ENCODE peak calls at places on chromosome 2, in five cellular contexts. I is cardiac muscle cell, O is breast epithelium, R is dorsolateral prefrontal cortex, U is K562. G is an unnamed sample.

GRCh38 chr2:128304715-128305554 is 13.7 kb downstream of the HS6ST1 start:
- DNase-seq in I (peak), O (peak), R (no peak), U (peak), G (no peak)

GRCh38 chr2:23495661-23496114 is 110.7 kb downstream of the KLHL29 start:
- DNase-seq in I (no peak), O (no peak), R (no peak), U (no peak), G (no peak)

GRCh38 chr2:190759749-190760213 is 110.9 kb downstream of the NAB1 start:
- DNase-seq in I (no peak), O (no peak), R (no peak), U (peak), G (no peak)

GRCh38 chr2:170967553-170967952 is 38.5 kb downstream of the GORASP2 start:
- DNase-seq in I (no peak), O (no peak), R (no peak), U (no peak), G (no peak)

GRCh38 chr2:232389327-232389726 is 10.8 kb downstream of the ALPP start:
- DNase-seq in I (no peak), O (no peak), R (no peak), U (no peak), G (no peak)

GRCh38 chr2:235976956-235977355 is 191.2 kb downstream of the GBX2 start:
- DNase-seq in I (no peak), O (no peak), R (no peak), U (no peak), G (no peak)

GRCh38 chr2:171244970-171245782 is 84.5 kb upstream of the TLK1 start:
- DNase-seq in I (no peak), O (no peak), R (no peak), U (peak), G (no peak)

GRCh38 chr2:88181511-88181910 is 11.4 kb downstream of the THNSL2 start:
- DNase-seq in I (no peak), O (no peak), R (no peak), U (no peak), G (no peak)

GRCh38 chr2:219508933-219509779 is 5.1 kb upstream of the ASIC4 start:
- DNase-seq in I (no peak), O (no peak), R (no peak), U (no peak), G (no peak)

GRCh38 chr2:182521453-182522427 is 94.9 kb upstream of the PDE1A start:
- DNase-seq in I (no peak), O (no peak), R (no peak), U (no peak), G (no peak)

GRCh38 chr2:54666131-54666637 is 57.3 kb upstream of the EML6 start:
- DNase-seq in I (no peak), O (peak), R (no peak), U (no peak), G (no peak)

GRCh38 chr2:18701981-18702380 is 112.6 kb upstream of the NT5C1B start:
- DNase-seq in I (no peak), O (no peak), R (no peak), U (no peak), G (no peak)

GRCh38 chr2:19109521-19109920 is 248.9 kb downstream of the OSR1 start:
- DNase-seq in I (no peak), O (peak), R (no peak), U (no peak), G (no peak)

GRCh38 chr2:233772583-233772982 is 5.5 kb upstream of the MROH2A start:
- DNase-seq in I (no peak), O (no peak), R (no peak), U (no peak), G (no peak)

GRCh38 chr2:171319164-171319810 is 114.5 kb downstream of the METTL8 start:
- DNase-seq in I (no peak), O (no peak), R (no peak), U (no peak), G (no peak)

GRCh38 chr2:16508061-16508851 is 157.4 kb downstream of the CYRIA start:
- DNase-seq in I (peak), O (no peak), R (peak), U (peak), G (peak)

GRCh38 chr2:106337963-106338515 is 130.2 kb downstream of the RGPD3 start:
- DNase-seq in I (no peak), O (no peak), R (no peak), U (no peak), G (no peak)

GRCh38 chr2:114405486-114406250 is 36.8 kb upstream of the DPP10 start:
- DNase-seq in I (no peak), O (no peak), R (no peak), U (no peak), G (no peak)

GRCh38 chr2:181755181-181755580 is 74.9 kb upstream of the NEUROD1 start:
- DNase-seq in I (no peak), O (no peak), R (no peak), U (no peak), G (no peak)

GRCh38 chr2:218839893-218840292 is 8.3 kb upstream of the PRKAG3 start:
- DNase-seq in I (no peak), O (no peak), R (no peak), U (no peak), G (no peak)

GRCh38 chr2:238635637-238636036 is 208.9 kb downstream of the ASB1 start:
- DNase-seq in I (no peak), O (peak), R (no peak), U (no peak), G (no peak)

GRCh38 chr2:196473617-196474016 is 165.9 kb upstream of the CCDC150 start:
- DNase-seq in I (peak), O (no peak), R (no peak), U (no peak), G (no peak)

DNA sequence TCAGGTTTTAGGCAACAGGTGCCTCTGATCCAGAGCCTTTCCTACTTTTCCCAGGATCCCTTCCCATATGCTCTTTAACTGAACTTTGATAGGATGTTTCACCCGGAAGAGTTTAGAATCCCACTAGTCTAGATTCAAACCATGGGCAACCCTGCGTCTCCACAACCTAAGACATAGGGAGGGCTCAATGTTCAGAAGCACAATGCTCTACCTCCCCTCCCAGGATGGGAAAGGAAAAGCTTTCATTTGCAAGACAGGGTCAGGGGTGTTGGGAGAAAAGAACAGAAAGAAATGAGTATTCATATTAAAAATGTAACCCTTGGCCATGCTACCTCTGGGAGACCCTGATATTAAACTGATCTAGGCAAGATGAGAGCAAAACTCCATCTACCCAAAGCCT is 230.4 kb downstream of the MREG start:
- DNase-seq in I (no peak), O (no peak), R (no peak), U (no peak), G (no peak)
- H3K27ac ChIP-seq in I (no peak), O (no peak), R (no peak), U (no peak), G (no peak)

GRCh38 chr2:179569834-179570233 is 291.6 kb downstream of the ZNF385B start:
- DNase-seq in I (no peak), O (no peak), R (no peak), U (no peak), G (no peak)
- H3K27ac ChIP-seq in I (no peak), O (no peak), R (no peak), U (no peak), G (no peak)

GRCh38 chr2:36406296-36406695 is 50.7 kb downstream of the CRIM1 start:
- DNase-seq in I (no peak), O (no peak), R (no peak), U (no peak), G (no peak)

GRCh38 chr2:36404312-36404711 is 48.7 kb downstream of the CRIM1 start:
- DNase-seq in I (no peak), O (no peak), R (no peak), U (no peak), G (no peak)

GRCh38 chr2:36403675-36404230 is 48.2 kb downstream of the CRIM1 start:
- DNase-seq in I (no peak), O (no peak), R (no peak), U (peak), G (no peak)

GRCh38 chr2:36405183-36405582 is 49.6 kb downstream of the CRIM1 start:
- DNase-seq in I (no peak), O (no peak), R (no peak), U (no peak), G (no peak)

DNA sequence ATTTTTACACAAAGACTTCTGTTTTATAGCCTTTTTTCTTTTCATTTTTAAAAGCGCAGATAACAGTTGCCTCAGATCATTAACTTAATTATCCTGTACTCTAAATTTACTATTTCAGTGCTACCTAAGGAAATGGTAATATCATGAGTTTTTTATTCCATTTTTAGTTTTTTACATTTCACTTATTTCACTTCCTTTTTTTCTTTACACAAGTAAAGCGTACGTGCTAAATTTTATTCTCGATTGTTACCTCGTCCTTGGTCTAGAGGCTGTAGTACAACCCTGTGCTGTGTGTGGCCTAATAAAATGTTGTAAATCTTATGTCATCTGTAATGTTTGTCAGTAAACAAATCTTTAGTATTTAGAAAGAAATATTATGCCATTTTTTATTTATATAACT is 49.2 kb downstream of the CRIM1 start:
- DNase-seq in I (no peak), O (no peak), R (no peak), U (no peak), G (no peak)
- H3K27ac ChIP-seq in I (no peak), O (no peak), R (no peak), U (no peak), G (no peak)

DNA sequence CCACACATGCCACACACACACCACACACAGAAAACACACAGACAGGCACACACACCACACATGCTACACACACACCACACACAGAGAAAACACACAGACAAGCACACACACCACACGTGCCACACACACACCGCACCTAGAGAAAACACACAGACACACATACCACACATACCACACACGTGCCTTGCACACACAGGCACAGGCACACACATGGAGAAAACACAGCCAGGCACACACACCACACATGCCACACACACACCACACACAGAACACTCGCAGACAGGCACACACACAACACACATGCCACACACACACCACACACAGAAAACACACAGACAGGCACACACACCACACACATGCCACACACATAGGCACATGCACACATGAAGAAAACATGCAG is 242.1 kb upstream of the MYT1L start:
- DNase-seq in I (no peak), O (no peak), R (no peak), U (no peak), G (no peak)
- H3K27ac ChIP-seq in I (no peak), O (no peak), R (no peak), U (no peak), G (no peak)

GRCh38 chr2:201971516-201972228 is 62.0 kb upstream of the FZD7 start:
- DNase-seq in I (no peak), O (no peak), R (no peak), U (no peak), G (no peak)
- H3K27ac ChIP-seq in I (no peak), O (peak), R (peak), U (no peak), G (no peak)

GRCh38 chr2:160989778-160990177 is 170.4 kb upstream of the TANK start:
- DNase-seq in I (no peak), O (no peak), R (no peak), U (no peak), G (no peak)

GRCh38 chr2:160984426-160985077 is 175.7 kb upstream of the TANK start:
- DNase-seq in I (peak), O (no peak), R (no peak), U (no peak), G (no peak)
- H3K27ac ChIP-seq in I (peak), O (peak), R (no peak), U (no peak), G (no peak)